ENCODE peak calls at places on chromosomes 1 and 21, in seven cellular contexts. B is astrocyte, L is mammary epithelial cell, C is IMR-90, I is OCI-LY7, E is PC-3, O is hepatocyte. Y is an unnamed sample.

GRCh38 chr1:150156868-150157603 is 7.3 kb downstream of the PLEKHO1 start:
- DNase-seq in I (no peak), B (peak; percentile 62), L (no peak), C (peak; percentile 75), E (no peak), O (no peak), Y (peak; percentile 84)

GRCh38 chr1:53048960-53049573 is 12.9 kb upstream of the PODN start:
- DNase-seq in C (no peak), B (no peak), E (no peak), L (no peak), I (no peak), O (no peak), Y (no peak)

GRCh38 chr1:169588785-169589485 is 2.7 kb upstream of the F5 start:
- DNase-seq in E (peak; percentile 80), B (no peak), L (peak; percentile 45), C (no peak), O (no peak), I (no peak), Y (no peak)

GRCh38 chr21:35705888-35706287 is 354.4 kb downstream of the SETD4 start:
- DNase-seq in B (no peak), E (no peak), C (no peak), L (no peak), I (no peak), O (no peak), Y (no peak)

GRCh38 chr1:248858096-248858890 is 592 bp downstream of the ZNF692 start:
- DNase-seq in B (peak; percentile 45), C (peak; percentile 64), I (peak; percentile 86), O (peak; percentile 84), L (peak; percentile 65), E (peak; percentile 91), Y (peak; percentile 96)

GRCh38 chr1:183270541-183271141 is 84.6 kb downstream of the LAMC2 start:
- DNase-seq in O (no peak), L (no peak), I (no peak), E (peak; percentile 23), C (peak; percentile 96), B (peak; percentile 90), Y (peak; percentile 91)

GRCh38 chr1:84620720-84621313 is 46.6 kb upstream of the CTBS start:
- DNase-seq in C (peak; percentile 57), O (peak; percentile 84), E (peak; percentile 84), L (peak; percentile 70), I (peak; percentile 87), B (peak; percentile 33), Y (peak; percentile 92)

GRCh38 chr1:210099921-210100320 is 132.7 kb upstream of the SERTAD4 start:
- DNase-seq in B (no peak), E (no peak), L (no peak), C (no peak), I (no peak), O (no peak), Y (no peak)

GRCh38 chr1:193176788-193177187 is 9.6 kb downstream of the B3GALT2 start:
- DNase-seq in E (no peak), B (no peak), L (no peak), C (no peak), O (no peak), I (no peak), Y (peak; percentile 64)

GRCh38 chr1:1332031-1332755 is 1.1 kb downstream of the TAS1R3 start:
- DNase-seq in C (no peak), O (no peak), I (no peak), B (no peak), L (peak; percentile 29), E (no peak), Y (no peak)

GRCh38 chr1:76256289-76257223 is 182.0 kb downstream of the ST6GALNAC3 start:
- DNase-seq in B (no peak), C (no peak), O (no peak), I (no peak), L (no peak), E (no peak), Y (no peak)

DNA sequence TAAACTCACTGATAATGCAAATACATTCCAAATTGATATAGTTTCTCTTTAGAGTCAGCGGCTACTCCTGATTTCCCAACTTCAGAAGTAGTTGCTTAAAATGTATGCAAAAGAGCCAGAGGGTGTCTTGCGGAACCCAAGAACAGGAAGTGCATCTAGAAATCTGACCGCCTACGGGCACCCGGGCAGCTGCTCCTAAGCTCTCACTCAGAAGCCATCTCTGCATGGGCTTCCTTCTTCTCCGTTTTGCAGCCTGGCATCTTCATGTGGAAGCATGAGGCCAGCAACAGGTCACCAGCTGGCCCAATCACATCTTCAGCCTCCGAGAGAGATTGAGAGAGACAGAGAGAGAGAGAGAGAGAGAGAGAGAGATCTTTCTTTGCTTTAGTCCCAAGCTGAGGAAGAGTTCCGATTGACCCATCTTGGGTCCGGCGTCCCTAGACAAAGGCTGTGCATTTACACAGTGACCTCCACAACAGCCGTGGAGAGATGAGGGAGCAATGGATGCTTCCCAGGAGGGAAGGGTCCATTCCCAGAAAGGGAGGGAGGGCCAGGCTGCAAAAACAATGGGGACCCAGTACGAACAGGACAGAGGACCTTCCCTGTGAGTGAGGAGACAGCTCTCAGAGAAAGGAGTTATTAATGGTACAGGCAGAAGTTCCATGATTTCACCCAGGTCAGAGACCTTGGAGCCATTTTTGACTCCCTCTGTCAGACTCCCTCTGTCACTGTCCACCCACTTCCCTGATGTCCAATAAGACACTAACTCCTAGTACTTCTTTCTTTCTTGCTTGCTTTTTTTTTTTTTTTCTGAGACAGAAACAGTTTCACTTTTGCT is 28.2 kb upstream of the SLC30A1 start:
- DNase-seq in C (no peak), I (peak; percentile 73), B (no peak), L (no peak), E (no peak), O (no peak), Y (no peak)
- H3K4me3 ChIP-seq in C (no peak overlapping the region), I (peak overlapping the region; percentile 54), B (no peak overlapping the region), L (no peak overlapping the region), E (no peak overlapping the region), O (no peak overlapping the region), Y (no peak overlapping the region)

GRCh38 chr1:31669786-31670582 is 25.3 kb upstream of the PEF1 start:
- DNase-seq in O (peak; percentile 67), I (peak; percentile 16), L (peak; percentile 86), B (peak; percentile 49), C (peak; percentile 20), E (peak; percentile 77), Y (peak; percentile 85)
- TF ChIP-seq CTCF in O (peak; percentile 25), I (peak; percentile 39), L (peak; percentile 5), B (peak; percentile 22), C (no peak), E (peak; percentile 60), Y (no peak)

GRCh38 chr21:36799869-36800268 is 101.0 kb downstream of the SIM2 start:
- DNase-seq in I (no peak), O (no peak), B (no peak), L (no peak), E (no peak), C (peak; percentile 72), Y (no peak)

GRCh38 chr21:36798461-36798860 is 99.5 kb downstream of the SIM2 start:
- DNase-seq in B (no peak), E (no peak), C (no peak), L (no peak), I (no peak), O (no peak), Y (no peak)

GRCh38 chr21:36792505-36792967 is 93.6 kb downstream of the SIM2 start:
- DNase-seq in C (peak; percentile 54), I (no peak), E (peak; percentile 77), B (peak; percentile 44), O (no peak), L (peak; percentile 92), Y (no peak)

GRCh38 chr21:36791695-36792451 is 93.0 kb downstream of the SIM2 start:
- DNase-seq in L (no peak), I (no peak), C (no peak), B (no peak), E (no peak), O (no peak), Y (no peak)

GRCh38 chr21:36796070-36796469 is 97.2 kb downstream of the SIM2 start:
- DNase-seq in O (no peak), E (no peak), I (no peak), L (no peak), C (no peak), B (no peak), Y (no peak)
- H3K4me2 ChIP-seq in O (no peak overlapping the region), E (no peak overlapping the region), I (no peak overlapping the region), L (no peak overlapping the region), C (no peak overlapping the region), B (no peak overlapping the region), Y (no peak overlapping the region)

DNA sequence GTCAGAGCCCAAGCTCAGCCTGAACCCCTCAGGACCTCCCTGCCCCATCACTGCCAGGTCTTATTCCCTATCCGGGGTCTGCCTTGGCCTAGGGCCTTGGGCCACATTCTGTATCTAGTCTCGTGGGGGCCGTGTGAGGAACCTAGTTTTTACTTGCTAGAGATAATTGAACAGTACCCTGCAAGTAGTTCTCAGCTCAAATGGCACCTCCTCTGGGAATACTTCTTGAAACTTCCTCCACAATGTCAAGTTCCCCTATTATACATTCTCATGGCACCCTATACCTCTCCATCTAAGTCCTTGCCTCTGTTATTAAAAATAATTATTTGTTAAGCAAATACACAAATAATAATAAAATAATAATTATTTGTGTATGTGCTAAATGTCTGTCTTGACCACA is 32.9 kb upstream of the CSF1 start:
- DNase-seq in C (no peak), L (no peak), B (no peak), E (no peak), I (no peak), O (no peak), Y (no peak)
- H3K4me3 ChIP-seq in C (no peak overlapping the region), L (no peak overlapping the region), B (no peak overlapping the region), E (no peak overlapping the region), I (no peak overlapping the region), O (no peak overlapping the region), Y (peak overlapping the region; percentile 2)

GRCh38 chr21:44485254-44485793 is 30.0 kb downstream of the LRRC3 start:
- DNase-seq in B (no peak), E (no peak), C (peak; percentile 8), I (no peak), O (peak; percentile 75), L (no peak), Y (peak; percentile 43)

GRCh38 chr21:44489962-44490361 is 34.7 kb downstream of the LRRC3 start:
- DNase-seq in O (no peak), E (no peak), B (no peak), L (no peak), C (no peak), I (no peak), Y (no peak)

GRCh38 chr21:44485796-44486195 is 30.5 kb downstream of the LRRC3 start:
- DNase-seq in B (no peak), C (no peak), I (no peak), E (no peak), L (no peak), O (no peak), Y (peak; percentile 42)

GRCh38 chr21:44486302-44486701 is 31.0 kb downstream of the LRRC3 start:
- DNase-seq in L (no peak), I (no peak), O (no peak), C (no peak), E (no peak), B (no peak), Y (peak; percentile 35)

GRCh38 chr21:44487831-44488230 is 32.5 kb downstream of the LRRC3 start:
- DNase-seq in B (no peak), O (peak; percentile 42), C (peak; percentile 19), I (peak; percentile 36), L (no peak), E (peak; percentile 65), Y (peak; percentile 84)
- TF ChIP-seq CTCF in B (peak; percentile 29), O (peak; percentile 46), C (peak; percentile 52), I (peak; percentile 79), L (peak; percentile 55), E (peak; percentile 79), Y (peak; percentile 64)